ENCODE peak calls at places on chromosomes 11 and 22, in seven cellular contexts. G is activated T-cell treated with anti-CD3 and anti-CD28 coated beads for 1 hour; Y is tibial artery; F is CD8-positive, alpha-beta memory T cell; Z is left cardiac atrium; J is mesenchymal stem cell; A is amygdala. E is an unnamed sample.

GRCh38 chr11:126474220-126474619 is 118.7 kb downstream of the ST3GAL4 start:
- DNase-seq in A (no peak), F (no peak), G (no peak), Z (no peak), Y (no peak), J (no peak), E (no peak)

GRCh38 chr22:22877523-22878210 is 9.9 kb upstream of the IGLL5 start:
- DNase-seq in A (no peak), F (peak; percentile 75), Z (peak; percentile 51), J (peak; percentile 12), Y (no peak), G (peak; percentile 83), E (peak; percentile 30)

GRCh38 chr11:132134322-132134721 is 763.9 kb downstream of the NTM start:
- DNase-seq in F (no peak), A (no peak), Z (no peak), J (peak; percentile 14), Y (no peak), G (no peak), E (no peak)

GRCh38 chr22:46740910-46741785 is 3.1 kb upstream of the CERK start:
- DNase-seq in F (no peak), J (no peak), Z (peak; percentile 58), A (no peak), G (no peak), Y (no peak), E (no peak)

GRCh38 chr11:1936781-1937615 is 10.1 kb upstream of the MRPL23 start:
- DNase-seq in G (no peak), Y (no peak), F (no peak), Z (peak; percentile 19), A (no peak), J (no peak), E (no peak)

GRCh38 chr11:79982185-79982584 is 541.4 kb upstream of the TENM4 start:
- DNase-seq in A (no peak), Y (no peak), Z (no peak), F (no peak), G (no peak), J (no peak), E (no peak)

GRCh38 chr22:32024791-32025190 is 18.3 kb upstream of the SLC5A1 start:
- DNase-seq in F (no peak), Z (no peak), Y (no peak), G (no peak), J (no peak), A (no peak), E (no peak)

GRCh38 chr11:95363710-95364109 is 132.7 kb upstream of the SESN3 start:
- DNase-seq in G (no peak), Z (no peak), Y (no peak), F (no peak), A (no peak), J (no peak), E (no peak)

E was measured in ovary.